ENCODE peak calls at places on chromosomes 2 and 18, in five cellular contexts. M is tibial nerve, H is kidney, U is endothelial cell, X is lung microvascular endothelial cell. B is an unnamed sample.

GRCh38 chr18:21439453-21439852 is 161.1 kb downstream of the ESCO1 start:
- DNase-seq in M (no peak), H (no peak), U (no peak), X (peak), B (no peak)

GRCh38 chr2:85390941-85391669 is 19.1 kb downstream of the CAPG start:
- DNase-seq in M (no peak), H (no peak), U (peak), X (peak), B (peak)

GRCh38 chr2:12262681-12263436 is 453.9 kb upstream of the TRIB2 start:
- DNase-seq in M (no peak), H (no peak), U (no peak), X (no peak), B (peak)

GRCh38 chr2:118388771-118389170 is 300.5 kb downstream of the INSIG2 start:
- DNase-seq in M (no peak), H (no peak), U (no peak), X (peak), B (no peak)

GRCh38 chr2:207122914-207123744 is 42.6 kb downstream of the KLF7 start:
- DNase-seq in M (no peak), H (no peak), U (no peak), X (no peak), B (no peak)

GRCh38 chr18:2715990-2716389 is 60.5 kb downstream of the SMCHD1 start:
- DNase-seq in M (no peak), H (no peak), U (no peak), X (no peak), B (no peak)

GRCh38 chr18:9779630-9780029 is 71.5 kb downstream of the RAB31 start:
- DNase-seq in M (no peak), H (no peak), U (no peak), X (no peak), B (no peak)

GRCh38 chr2:216516730-216517350 is 18.2 kb downstream of the RPL37A start:
- DNase-seq in M (no peak), H (no peak), U (no peak), X (peak), B (peak)

GRCh38 chr2:16713011-16713423 is 47.4 kb upstream of the CYRIA start:
- DNase-seq in M (no peak), H (no peak), U (no peak), X (no peak), B (no peak)

GRCh38 chr2:222969491-222969890 is 82.5 kb upstream of the KCNE4 start:
- DNase-seq in M (no peak), H (no peak), U (no peak), X (no peak), B (peak)

GRCh38 chr2:203582468-203582867 is 47.4 kb upstream of the RAPH1 start:
- DNase-seq in M (no peak), H (no peak), U (no peak), X (peak), B (no peak)

GRCh38 chr2:110114007-110114591 is 1.5 kb downstream of the MALL start:
- DNase-seq in M (no peak), H (peak), U (no peak), X (peak), B (no peak)

GRCh38 chr18:40152859-40153258 is 1802.2 kb upstream of the PIK3C3 start:
- DNase-seq in M (no peak), H (no peak), U (no peak), X (no peak), B (no peak)

GRCh38 chr18:37355772-37356171 is 209.8 kb downstream of the CELF4 start:
- DNase-seq in M (no peak), H (no peak), U (no peak), X (no peak), B (no peak)

GRCh38 chr2:176446718-176447414 is 177.6 kb downstream of the MTX2 start:
- DNase-seq in M (no peak), H (no peak), U (no peak), X (peak), B (no peak)

GRCh38 chr2:43136011-43136799 is 90.2 kb downstream of the ZFP36L2 start:
- DNase-seq in M (no peak), H (peak), U (no peak), X (no peak), B (no peak)

GRCh38 chr2:32006992-32007391 is 3.8 kb downstream of the MEMO1 start:
- DNase-seq in M (no peak), H (no peak), U (no peak), X (no peak), B (no peak)

GRCh38 chr2:190517468-190517867 is 17.1 kb downstream of the NEMP2 start:
- DNase-seq in M (no peak), H (no peak), U (no peak), X (no peak), B (no peak)

GRCh38 chr2:216713691-216714411 is 18.5 kb upstream of the IGFBP5 start:
- DNase-seq in M (peak), H (no peak), U (no peak), X (peak), B (no peak)

GRCh38 chr2:98576666-98577312 is 31.5 kb downstream of the COA5 start:
- DNase-seq in M (no peak), H (no peak), U (no peak), X (no peak), B (no peak)

GRCh38 chr2:174325932-174326879 is 8.5 kb upstream of the SP9 start:
- DNase-seq in M (no peak), H (peak), U (peak), X (no peak), B (no peak)

GRCh38 chr2:235860111-235860510 is 308.1 kb downstream of the GBX2 start:
- DNase-seq in M (no peak), H (no peak), U (no peak), X (peak), B (no peak)

GRCh38 chr2:198054299-198054698 is 249.9 kb downstream of the PLCL1 start:
- DNase-seq in M (no peak), H (no peak), U (peak), X (peak), B (peak)

GRCh38 chr2:25821225-25822056 is 56.8 kb downstream of the ASXL2 start:
- DNase-seq in M (no peak), H (no peak), U (no peak), X (no peak), B (peak)

GRCh38 chr2:109173311-109174171 is 44.5 kb downstream of the SH3RF3 start:
- DNase-seq in M (peak), H (peak), U (no peak), X (peak), B (peak)

GRCh38 chr18:46546111-46546640 is 110.8 kb downstream of the LOXHD1 start:
- DNase-seq in M (no peak), H (no peak), U (no peak), X (no peak), B (no peak)

GRCh38 chr2:140601342-140601741 is 1529.5 kb downstream of the LRP1B start:
- DNase-seq in M (no peak), H (no peak), U (no peak), X (no peak), B (no peak)

GRCh38 chr18:77133920-77134496 is 1.4 kb upstream of the MBP start:
- DNase-seq in M (peak), H (no peak), U (no peak), X (no peak), B (no peak)

GRCh38 chr18:74818776-74819175 is 221.1 kb downstream of the ZNF407 start:
- DNase-seq in M (no peak), H (no peak), U (no peak), X (no peak), B (no peak)

GRCh38 chr2:903223-903900 is 47.3 kb upstream of the SNTG2 start:
- DNase-seq in M (no peak), H (no peak), U (no peak), X (no peak), B (no peak)

GRCh38 chr2:18742382-18742781 is 153.0 kb upstream of the NT5C1B start:
- DNase-seq in M (no peak), H (no peak), U (no peak), X (no peak), B (peak)

GRCh38 chr2:14232212-14232611 is 400.3 kb upstream of the LRATD1 start:
- DNase-seq in M (no peak), H (no peak), U (no peak), X (no peak), B (no peak)

GRCh38 chr2:96099861-96100798 is 16.2 kb downstream of the ADRA2B start:
- DNase-seq in M (no peak), H (peak), U (peak), X (peak), B (no peak)

GRCh38 chr2:5685225-5685624 is 7.0 kb upstream of the SOX11 start:
- DNase-seq in M (no peak), H (no peak), U (no peak), X (no peak), B (no peak)

GRCh38 chr18:61731693-61732376 is 161.0 kb downstream of the RNF152 start:
- DNase-seq in M (no peak), H (no peak), U (no peak), X (no peak), B (peak)